ENCODE peak calls at places on chromosome 10, in nine cellular contexts. Y is tibial nerve; D is heart left ventricle; C is thoracic aorta; P is CD4-positive, alpha-beta memory T cell; N is right cardiac atrium; W is CD8-positive, alpha-beta T cell; A is body of pancreas; Z is spleen. J is an unnamed sample. For H3K9me3, the result is how much of the 10 kb centered on the place peaks cover.

GRCh38 chr10:8985651-8986050 is 931.2 kb downstream of the GATA3 start:
- DNase-seq in P (no peak), D (no peak), N (no peak), W (no peak), A (no peak), C (no peak), Z (no peak), Y (no peak), J (no peak)

GRCh38 chr10:103789141-103789540 is 66.2 kb downstream of the SH3PXD2A start:
- DNase-seq in A (no peak), Z (no peak), P (no peak), D (no peak), W (no peak), N (no peak), C (no peak), Y (no peak), J (no peak)

GRCh38 chr10:17961551-17962422 is 10.1 kb downstream of the SLC39A12 start:
- DNase-seq in C (no peak), Z (no peak), A (no peak), N (no peak), Y (no peak), D (no peak), W (no peak), P (no peak), J (no peak)

GRCh38 chr10:36801660-36802059 is 323.7 kb upstream of the ANKRD30A start:
- DNase-seq in W (no peak), C (no peak), D (no peak), N (no peak), P (no peak), Y (no peak), A (no peak), Z (no peak), J (peak)

GRCh38 chr10:79243211-79244067 is 103.8 kb upstream of the PPIF start:
- DNase-seq in P (peak), Z (peak), A (no peak), N (no peak), W (no peak), C (no peak), D (peak), Y (no peak), J (no peak)

GRCh38 chr10:28459453-28460144 is 73.3 kb upstream of the WAC start:
- DNase-seq in P (no peak), D (no peak), N (no peak), Y (no peak), Z (no peak), C (no peak), W (no peak), A (no peak), J (no peak)

GRCh38 chr10:30188101-30188500 is 128.7 kb upstream of the JCAD start:
- DNase-seq in A (no peak), N (no peak), Z (no peak), D (no peak), P (no peak), Y (no peak), C (no peak), W (no peak), J (no peak)

GRCh38 chr10:81978238-81978637 is 103.2 kb downstream of the NRG3 start:
- DNase-seq in A (no peak), Y (no peak), N (no peak), W (no peak), P (no peak), Z (no peak), C (no peak), D (no peak), J (no peak)

GRCh38 chr10:127937915-127938440 is 31.1 kb downstream of the PTPRE start:
- DNase-seq in Z (no peak), W (no peak), Y (no peak), C (no peak), N (no peak), D (no peak), A (no peak), P (no peak), J (no peak)

GRCh38 chr10:43374194-43374593 is 2.8 kb downstream of the FXYD4 start:
- DNase-seq in D (no peak), Y (no peak), N (no peak), C (no peak), A (no peak), Z (peak), W (no peak), P (no peak), J (no peak)

GRCh38 chr10:154348-154747 is 19.1 kb downstream of the ZMYND11 start:
- DNase-seq in W (no peak), A (no peak), P (no peak), N (no peak), Y (no peak), D (no peak), C (no peak), Z (no peak), J (no peak)

GRCh38 chr10:35421553-35422178 is 85.4 kb downstream of the CCNY start:
- DNase-seq in A (no peak), P (no peak), Y (no peak), N (no peak), W (no peak), C (peak), D (no peak), Z (no peak), J (no peak)

GRCh38 chr10:784759-785538 is 95.5 kb upstream of the DIP2C start:
- DNase-seq in A (peak), W (no peak), N (peak), Z (peak), Y (no peak), D (peak), P (no peak), C (peak), J (peak)

GRCh38 chr10:5293691-5294550 is 70.8 kb upstream of the UCN3 start:
- DNase-seq in A (peak), P (peak), C (no peak), N (peak), D (peak), W (no peak), Y (no peak), Z (peak), J (peak)

GRCh38 chr10:6431861-6432260 is 148.2 kb downstream of the PRKCQ start:
- DNase-seq in Z (no peak), P (no peak), C (no peak), Y (no peak), A (no peak), N (no peak), D (no peak), W (no peak), J (no peak)

GRCh38 chr10:72056932-72057751 is 31.2 kb downstream of the SPOCK2 start:
- DNase-seq in W (no peak), P (no peak), C (no peak), A (peak), N (no peak), Z (peak), Y (no peak), D (no peak), J (no peak)

GRCh38 chr10:6445671-6446278 is 134.3 kb downstream of the PRKCQ start:
- DNase-seq in P (peak), Y (no peak), W (peak), C (no peak), N (peak), A (no peak), D (peak), Z (peak), J (peak)

GRCh38 chr10:20508921-20509320 is 388.2 kb downstream of the NEBL start:
- DNase-seq in C (no peak), N (no peak), Y (no peak), W (no peak), P (no peak), D (no peak), A (no peak), Z (no peak), J (no peak)

GRCh38 chr10:78931333-78932083 is 137.3 kb upstream of the ZMIZ1 start:
- DNase-seq in Z (peak), P (no peak), A (no peak), C (no peak), D (peak), Y (peak), N (peak), W (no peak), J (no peak)

GRCh38 chr10:7365029-7365750 is 45.6 kb downstream of the SFMBT2 start:
- DNase-seq in D (no peak), Z (no peak), Y (no peak), N (no peak), A (no peak), C (no peak), W (no peak), P (no peak), J (no peak)

GRCh38 chr10:72013202-72013945 is 49.2 kb downstream of the CHST3 start:
- DNase-seq in N (peak), D (peak), W (no peak), Z (no peak), P (no peak), C (no peak), Y (no peak), A (peak), J (no peak)

GRCh38 chr10:11858093-11858492 is 34.9 kb downstream of the PROSER2 start:
- DNase-seq in D (no peak), C (no peak), Z (peak), Y (no peak), P (no peak), N (no peak), W (no peak), A (no peak), J (no peak)

GRCh38 chr10:11863353-11864105 is 40.4 kb downstream of the PROSER2 start:
- DNase-seq in W (peak), C (no peak), N (no peak), D (no peak), Y (no peak), A (no peak), P (peak), Z (peak), J (no peak)

GRCh38 chr10:11864727-11865126 is 41.6 kb downstream of the PROSER2 start:
- DNase-seq in A (no peak), C (no peak), Y (no peak), D (no peak), Z (no peak), N (no peak), P (no peak), W (no peak), J (no peak)

GRCh38 chr10:11861811-11862210 is 38.7 kb downstream of the PROSER2 start:
- DNase-seq in N (no peak), Z (peak), D (no peak), W (no peak), A (no peak), P (no peak), C (no peak), Y (no peak), J (no peak)

DNA sequence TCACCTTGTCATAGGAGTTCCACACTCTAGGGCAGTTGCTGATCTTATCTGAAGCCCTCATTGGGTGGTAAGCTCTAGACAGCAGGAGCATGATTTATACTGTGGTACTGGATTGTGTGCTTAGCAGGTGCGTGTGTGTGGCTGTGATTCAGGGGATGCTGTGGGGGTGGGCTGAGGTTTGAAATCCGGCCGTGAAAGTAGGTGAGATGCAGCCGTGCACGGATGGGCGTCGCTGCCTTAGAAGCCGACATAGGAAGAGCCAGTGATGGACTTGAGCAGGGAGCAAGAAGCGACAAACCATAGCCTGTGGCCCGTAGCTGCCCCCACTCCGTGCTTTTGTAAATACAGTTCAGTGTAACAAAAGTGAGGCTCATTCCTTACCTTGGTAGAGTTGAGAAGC is 38.2 kb downstream of the PROSER2 start:
- DNase-seq in W (no peak), Z (peak), C (no peak), Y (no peak), P (no peak), A (no peak), D (no peak), N (no peak), J (no peak)
- H3K4me3 ChIP-seq in W (no peak), Z (no peak), C (no peak), Y (no peak), P (no peak), A (no peak), D (no peak), N (no peak), J (no peak)

DNA sequence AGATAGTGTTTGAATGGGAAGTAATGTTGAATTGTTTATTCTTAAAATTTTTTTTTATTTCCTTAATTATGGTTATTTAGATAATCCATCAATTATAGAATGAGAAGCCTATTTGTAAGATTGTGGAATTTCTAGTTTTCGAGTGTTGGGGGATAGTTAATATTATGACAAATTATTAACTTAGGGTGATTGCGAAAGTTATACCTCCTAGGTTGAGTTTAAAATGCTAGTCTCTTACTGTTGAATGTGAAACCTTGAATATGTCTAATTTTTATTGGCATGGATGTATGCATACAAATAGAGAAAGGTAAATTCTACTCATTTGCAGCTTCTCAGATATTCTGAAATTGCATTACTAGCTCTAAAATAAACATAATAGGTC is 43.2 kb downstream of the BICC1 start:
- DNase-seq in C (no peak), P (no peak), N (no peak), Z (no peak), A (no peak), W (no peak), Y (no peak), D (no peak), J (no peak)
- H3K9me3 ChIP-seq in C (under half), P (under half), N (under half), Z (under half), A (under half), W (under half), Y (under half), D (under half), J (under half)

DNA sequence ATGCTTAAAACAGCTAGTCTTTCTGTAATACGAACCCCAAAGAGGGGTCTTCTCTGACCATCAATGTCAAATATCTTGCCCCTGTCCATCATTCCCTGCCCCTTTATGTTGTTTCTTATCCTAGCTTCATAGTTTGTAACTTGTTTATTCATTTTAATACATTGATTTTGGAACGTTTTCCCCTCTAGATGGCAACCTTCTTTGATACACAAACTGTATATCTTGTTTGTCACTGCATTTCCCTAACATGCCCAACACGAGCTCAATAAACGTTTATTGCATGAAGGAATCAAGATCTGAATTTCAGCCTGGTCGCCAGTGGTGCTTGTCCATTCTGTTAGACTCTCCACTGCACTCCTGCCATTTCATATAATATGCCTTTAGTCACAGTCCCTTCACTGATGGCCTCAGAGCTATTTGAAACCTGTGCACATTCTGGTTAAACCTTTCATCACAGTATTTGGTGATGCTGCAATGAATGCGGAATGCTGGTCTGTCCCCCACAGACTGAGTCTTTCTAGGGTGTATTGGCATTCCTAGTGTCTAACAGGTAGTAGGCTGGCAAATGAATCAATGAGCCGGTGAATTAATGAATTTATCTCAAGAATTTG is 55.0 kb upstream of the FRMD4A start:
- DNase-seq in Y (no peak), N (no peak), D (no peak), P (no peak), A (no peak), Z (no peak), C (no peak), W (no peak), J (no peak)
- H3K27ac ChIP-seq in Y (no peak), N (no peak), D (no peak), P (no peak), A (no peak), Z (no peak), C (no peak), W (no peak), J (no peak)

GRCh38 chr10:75405201-75406143 is 3.9 kb upstream of the ZNF503 start:
- DNase-seq in Y (no peak), N (no peak), W (no peak), Z (no peak), D (peak), P (no peak), C (no peak), A (peak), J (peak)
- H3K4me3 ChIP-seq in Y (peak), N (no peak), W (no peak), Z (no peak), D (peak), P (no peak), C (peak), A (no peak), J (peak)

GRCh38 chr10:106504536-106504935 is 660.0 kb downstream of the SORCS1 start:
- DNase-seq in N (no peak), D (no peak), C (no peak), P (no peak), Y (no peak), W (no peak), Z (no peak), A (no peak), J (no peak)
- H3K9me3 ChIP-seq in N (under half), D (under half), C (under half), P (under half), Y (under half), W (under half), Z (under half), A (under half), J (under half)